ENCODE peak calls at places on chromosomes 1 and 21, in seven cellular contexts. One of them, this sample, is unnamed.

GRCh38 chr1:26544156-26544555 is 14.6 kb downstream of the RPS6KA1 start:
- DNase-seq in HFF-Myc: no peak
- DNase-seq in CD4-positive, alpha-beta T cell: no peak
- DNase-seq in IMR-90: no peak
- DNase-seq in AG04450: no peak
- DNase-seq in nephron progenitor cell: no peak
- DNase-seq in GM23338: no peak
- DNase-seq in this sample: no peak

GRCh38 chr1:22641906-22642636 is 1.4 kb upstream of the C1QC start:
- DNase-seq in AG04450: no peak
- DNase-seq in IMR-90: peak
- DNase-seq in GM23338: peak
- DNase-seq in nephron progenitor cell: peak
- DNase-seq in HFF-Myc: no peak
- DNase-seq in CD4-positive, alpha-beta T cell: peak
- DNase-seq in this sample: peak

GRCh38 chr21:42238185-42238934 is 19.4 kb downstream of the ABCG1 start:
- DNase-seq in IMR-90: no peak
- DNase-seq in CD4-positive, alpha-beta T cell: peak
- DNase-seq in nephron progenitor cell: no peak
- DNase-seq in AG04450: no peak
- DNase-seq in GM23338: no peak
- DNase-seq in HFF-Myc: no peak
- DNase-seq in this sample: no peak

GRCh38 chr1:58412071-58412580 is 134.4 kb downstream of the OMA1 start:
- DNase-seq in HFF-Myc: no peak
- DNase-seq in nephron progenitor cell: no peak
- DNase-seq in IMR-90: peak
- DNase-seq in AG04450: no peak
- DNase-seq in GM23338: no peak
- DNase-seq in CD4-positive, alpha-beta T cell: no peak
- DNase-seq in this sample: no peak

GRCh38 chr1:27428316-27429028 is 36.0 kb downstream of the GPR3 start:
- DNase-seq in GM23338: peak
- DNase-seq in HFF-Myc: no peak
- DNase-seq in IMR-90: no peak
- DNase-seq in CD4-positive, alpha-beta T cell: no peak
- DNase-seq in nephron progenitor cell: peak
- DNase-seq in AG04450: no peak
- DNase-seq in this sample: no peak

GRCh38 chr1:162253790-162254189 is 122.9 kb downstream of the SPATA46 start:
- DNase-seq in IMR-90: no peak
- DNase-seq in nephron progenitor cell: no peak
- DNase-seq in CD4-positive, alpha-beta T cell: no peak
- DNase-seq in AG04450: no peak
- DNase-seq in HFF-Myc: no peak
- DNase-seq in GM23338: no peak
- DNase-seq in this sample: no peak

GRCh38 chr21:36061445-36061844 is 1.1 kb upstream of the SETD4 start:
- DNase-seq in CD4-positive, alpha-beta T cell: no peak
- DNase-seq in HFF-Myc: no peak
- DNase-seq in AG04450: no peak
- DNase-seq in GM23338: no peak
- DNase-seq in IMR-90: no peak
- DNase-seq in nephron progenitor cell: no peak
- DNase-seq in this sample: no peak

GRCh38 chr1:212649020-212649419 is 40.5 kb downstream of the ATF3 start:
- DNase-seq in IMR-90: peak
- DNase-seq in AG04450: no peak
- DNase-seq in GM23338: no peak
- DNase-seq in CD4-positive, alpha-beta T cell: no peak
- DNase-seq in nephron progenitor cell: no peak
- DNase-seq in HFF-Myc: no peak
- DNase-seq in this sample: no peak

GRCh38 chr1:97630968-97631367 is 289.9 kb downstream of the DPYD start:
- DNase-seq in nephron progenitor cell: no peak
- DNase-seq in IMR-90: no peak
- DNase-seq in CD4-positive, alpha-beta T cell: no peak
- DNase-seq in GM23338: no peak
- DNase-seq in AG04450: no peak
- DNase-seq in HFF-Myc: no peak
- DNase-seq in this sample: no peak

GRCh38 chr1:43711049-43711448 is 3.7 kb downstream of the ST3GAL3 start:
- DNase-seq in IMR-90: peak
- DNase-seq in AG04450: peak
- DNase-seq in GM23338: no peak
- DNase-seq in CD4-positive, alpha-beta T cell: no peak
- DNase-seq in HFF-Myc: no peak
- DNase-seq in nephron progenitor cell: no peak
- DNase-seq in this sample: no peak

GRCh38 chr1:175129644-175129996 is 62.0 kb downstream of the TNN start:
- DNase-seq in GM23338: no peak
- DNase-seq in IMR-90: no peak
- DNase-seq in CD4-positive, alpha-beta T cell: no peak
- DNase-seq in AG04450: no peak
- DNase-seq in nephron progenitor cell: no peak
- DNase-seq in HFF-Myc: no peak
- DNase-seq in this sample: no peak

GRCh38 chr1:46062651-46063319 is 69.6 kb downstream of the PIK3R3 start:
- DNase-seq in CD4-positive, alpha-beta T cell: no peak
- DNase-seq in nephron progenitor cell: no peak
- DNase-seq in AG04450: no peak
- DNase-seq in HFF-Myc: no peak
- DNase-seq in IMR-90: peak
- DNase-seq in GM23338: no peak
- DNase-seq in this sample: no peak

GRCh38 chr21:42665026-42665425 is 11.6 kb downstream of the PDE9A start:
- DNase-seq in CD4-positive, alpha-beta T cell: no peak
- DNase-seq in IMR-90: no peak
- DNase-seq in nephron progenitor cell: no peak
- DNase-seq in GM23338: no peak
- DNase-seq in AG04450: no peak
- DNase-seq in HFF-Myc: no peak
- DNase-seq in this sample: no peak

GRCh38 chr1:93607814-93608187 is 73.8 kb downstream of the BCAR3 start:
- DNase-seq in AG04450: no peak
- DNase-seq in HFF-Myc: no peak
- DNase-seq in nephron progenitor cell: no peak
- DNase-seq in GM23338: no peak
- DNase-seq in IMR-90: peak
- DNase-seq in CD4-positive, alpha-beta T cell: no peak
- DNase-seq in this sample: no peak

GRCh38 chr21:26177187-26177586 is 6.6 kb upstream of the APP start:
- DNase-seq in nephron progenitor cell: no peak
- DNase-seq in IMR-90: no peak
- DNase-seq in GM23338: no peak
- DNase-seq in HFF-Myc: no peak
- DNase-seq in CD4-positive, alpha-beta T cell: no peak
- DNase-seq in AG04450: no peak
- DNase-seq in this sample: no peak

GRCh38 chr1:24606621-24607020 is 36.5 kb upstream of the SRRM1 start:
- DNase-seq in HFF-Myc: no peak
- DNase-seq in nephron progenitor cell: no peak
- DNase-seq in CD4-positive, alpha-beta T cell: no peak
- DNase-seq in GM23338: no peak
- DNase-seq in IMR-90: no peak
- DNase-seq in AG04450: no peak
- DNase-seq in this sample: no peak

GRCh38 chr1:95203908-95204437 is 30.0 kb upstream of the RWDD3 start:
- DNase-seq in HFF-Myc: no peak
- DNase-seq in AG04450: no peak
- DNase-seq in nephron progenitor cell: no peak
- DNase-seq in GM23338: no peak
- DNase-seq in CD4-positive, alpha-beta T cell: no peak
- DNase-seq in IMR-90: no peak
- DNase-seq in this sample: no peak

GRCh38 chr1:162543228-162543627 is 18.3 kb upstream of the UAP1 start:
- DNase-seq in AG04450: no peak
- DNase-seq in CD4-positive, alpha-beta T cell: no peak
- DNase-seq in nephron progenitor cell: no peak
- DNase-seq in GM23338: no peak
- DNase-seq in IMR-90: no peak
- DNase-seq in HFF-Myc: no peak
- DNase-seq in this sample: no peak

GRCh38 chr1:47709302-47710074 is 271.6 kb downstream of the FOXD2 start:
- DNase-seq in HFF-Myc: no peak
- DNase-seq in GM23338: peak
- DNase-seq in nephron progenitor cell: peak
- DNase-seq in IMR-90: no peak
- DNase-seq in AG04450: no peak
- DNase-seq in CD4-positive, alpha-beta T cell: no peak
- DNase-seq in this sample: no peak

GRCh38 chr1:52523376-52523775 is 29.5 kb downstream of the TUT4 start:
- DNase-seq in CD4-positive, alpha-beta T cell: no peak
- DNase-seq in IMR-90: peak
- DNase-seq in GM23338: no peak
- DNase-seq in HFF-Myc: no peak
- DNase-seq in nephron progenitor cell: no peak
- DNase-seq in AG04450: peak
- DNase-seq in this sample: no peak

GRCh38 chr1:188089015-188089414 is 1260.3 kb downstream of the PLA2G4A start:
- DNase-seq in nephron progenitor cell: no peak
- DNase-seq in IMR-90: no peak
- DNase-seq in AG04450: no peak
- DNase-seq in GM23338: no peak
- DNase-seq in HFF-Myc: no peak
- DNase-seq in CD4-positive, alpha-beta T cell: no peak
- DNase-seq in this sample: no peak

DNA sequence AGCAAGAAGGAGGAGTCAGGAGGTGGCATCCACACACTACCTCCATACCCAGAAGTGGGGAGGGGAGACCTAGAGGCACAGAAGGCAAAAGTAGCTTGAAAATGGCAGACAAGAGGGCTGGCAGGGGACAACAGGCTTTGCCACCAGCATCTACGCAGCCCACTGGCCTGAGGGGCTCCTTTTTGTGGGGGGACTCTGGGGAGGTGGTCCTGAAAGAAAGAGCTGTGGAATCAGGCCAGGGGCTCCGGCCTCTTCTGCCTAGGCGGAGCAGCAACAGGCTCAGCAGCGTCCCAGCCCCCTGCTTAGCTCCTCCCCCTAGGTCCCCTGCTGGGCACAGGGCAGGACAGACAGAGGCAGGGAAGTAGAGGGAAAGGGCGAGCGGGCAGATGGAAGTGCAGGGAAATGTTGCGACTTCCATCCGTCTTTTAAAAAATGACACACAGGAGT is 9.9 kb upstream of the LEFTY2 start:
- DNase-seq in GM23338: peak
- DNase-seq in IMR-90: no peak
- DNase-seq in CD4-positive, alpha-beta T cell: no peak
- DNase-seq in HFF-Myc: no peak
- DNase-seq in nephron progenitor cell: no peak
- DNase-seq in AG04450: no peak
- DNase-seq in this sample: no peak
- TF ChIP-seq CTCF in GM23338: no peak
- TF ChIP-seq CTCF in IMR-90: no peak
- TF ChIP-seq CTCF in CD4-positive, alpha-beta T cell: no peak
- TF ChIP-seq CTCF in HFF-Myc: no peak
- TF ChIP-seq CTCF in nephron progenitor cell: no peak
- TF ChIP-seq CTCF in AG04450: no peak
- TF ChIP-seq CTCF in this sample: no peak

GRCh38 chr1:19109545-19109944 is 100.5 kb downstream of the UBR4 start:
- DNase-seq in CD4-positive, alpha-beta T cell: no peak
- DNase-seq in HFF-Myc: no peak
- DNase-seq in AG04450: no peak
- DNase-seq in IMR-90: no peak
- DNase-seq in nephron progenitor cell: no peak
- DNase-seq in GM23338: no peak
- DNase-seq in this sample: no peak

GRCh38 chr1:19110266-19110927 is 99.7 kb downstream of the UBR4 start:
- DNase-seq in CD4-positive, alpha-beta T cell: no peak
- DNase-seq in GM23338: no peak
- DNase-seq in AG04450: no peak
- DNase-seq in HFF-Myc: no peak
- DNase-seq in IMR-90: no peak
- DNase-seq in nephron progenitor cell: no peak
- DNase-seq in this sample: no peak

GRCh38 chr1:19115082-19115808 is 94.8 kb downstream of the UBR4 start:
- DNase-seq in CD4-positive, alpha-beta T cell: no peak
- DNase-seq in AG04450: no peak
- DNase-seq in nephron progenitor cell: no peak
- DNase-seq in GM23338: no peak
- DNase-seq in IMR-90: no peak
- DNase-seq in HFF-Myc: no peak
- DNase-seq in this sample: no peak

GRCh38 chr1:19113362-19114092 is 96.5 kb downstream of the UBR4 start:
- DNase-seq in nephron progenitor cell: peak
- DNase-seq in AG04450: no peak
- DNase-seq in GM23338: peak
- DNase-seq in CD4-positive, alpha-beta T cell: peak
- DNase-seq in HFF-Myc: peak
- DNase-seq in IMR-90: peak
- DNase-seq in this sample: no peak
- TF ChIP-seq CTCF in nephron progenitor cell: peak
- TF ChIP-seq CTCF in AG04450: peak
- TF ChIP-seq CTCF in GM23338: no peak
- TF ChIP-seq CTCF in CD4-positive, alpha-beta T cell: peak
- TF ChIP-seq CTCF in HFF-Myc: peak
- TF ChIP-seq CTCF in IMR-90: peak
- TF ChIP-seq CTCF in this sample: no peak

DNA sequence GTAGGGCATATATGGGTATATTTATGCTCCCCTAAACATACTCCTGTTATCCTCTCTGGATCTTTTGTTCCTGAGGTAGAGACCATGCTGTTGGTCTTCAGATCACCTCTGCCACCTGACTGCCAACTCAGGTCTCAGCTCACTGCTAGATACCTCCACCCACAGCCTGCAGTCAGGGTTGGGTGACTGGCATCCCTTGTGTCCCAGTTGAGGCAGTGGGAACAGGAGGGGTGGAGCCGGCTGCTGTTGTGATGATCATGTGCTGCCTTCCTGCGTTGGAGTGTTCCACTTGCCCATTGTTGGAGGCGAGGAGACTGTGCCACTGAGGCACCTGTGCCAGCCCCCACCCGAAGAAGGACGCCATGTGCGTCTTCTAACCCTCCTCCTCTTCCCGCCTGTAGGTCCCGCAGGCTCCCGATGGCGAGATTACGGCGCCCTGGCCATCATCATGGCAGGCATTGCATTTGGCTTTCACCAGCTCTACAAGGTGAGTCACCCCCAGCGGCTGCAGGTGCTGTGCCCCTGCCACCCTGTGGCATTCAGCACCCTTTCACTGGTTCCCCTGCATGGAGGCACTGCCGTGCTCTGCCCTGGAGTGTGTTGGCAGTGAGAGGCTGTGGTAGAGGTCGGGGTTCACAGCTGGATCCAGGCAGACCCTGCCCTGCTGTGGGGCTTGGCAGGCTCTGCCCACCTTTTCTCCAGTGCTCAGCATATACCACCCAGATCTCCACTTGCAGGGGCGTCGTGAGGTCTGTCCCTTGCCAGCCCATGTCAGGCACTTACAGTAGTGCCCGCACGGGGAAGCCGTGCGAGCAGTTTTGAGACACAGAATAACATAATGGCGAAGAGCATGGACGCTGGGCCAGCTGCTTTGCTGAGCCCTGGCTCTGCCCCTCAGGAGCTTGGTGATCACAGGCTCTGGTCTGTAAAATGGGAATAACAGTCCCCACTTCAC is 143.5 kb downstream of the PEX14 start:
- DNase-seq in IMR-90: no peak
- DNase-seq in GM23338: no peak
- DNase-seq in CD4-positive, alpha-beta T cell: no peak
- DNase-seq in AG04450: no peak
- DNase-seq in nephron progenitor cell: no peak
- DNase-seq in HFF-Myc: no peak
- DNase-seq in this sample: no peak
- TF ChIP-seq CTCF in IMR-90: no peak
- TF ChIP-seq CTCF in GM23338: no peak
- TF ChIP-seq CTCF in CD4-positive, alpha-beta T cell: no peak
- TF ChIP-seq CTCF in AG04450: no peak
- TF ChIP-seq CTCF in nephron progenitor cell: no peak
- TF ChIP-seq CTCF in HFF-Myc: no peak
- TF ChIP-seq CTCF in this sample: no peak

GRCh38 chr1:68111804-68112436 is 61.5 kb upstream of the DIRAS3 start:
- DNase-seq in IMR-90: peak
- DNase-seq in nephron progenitor cell: peak
- DNase-seq in GM23338: peak
- DNase-seq in CD4-positive, alpha-beta T cell: no peak
- DNase-seq in AG04450: peak
- DNase-seq in HFF-Myc: peak
- DNase-seq in this sample: no peak
- TF ChIP-seq CTCF in IMR-90: peak
- TF ChIP-seq CTCF in nephron progenitor cell: peak
- TF ChIP-seq CTCF in GM23338: peak
- TF ChIP-seq CTCF in CD4-positive, alpha-beta T cell: no peak
- TF ChIP-seq CTCF in AG04450: peak
- TF ChIP-seq CTCF in HFF-Myc: peak
- TF ChIP-seq CTCF in this sample: no peak